ENCODE peak calls at places on chromosome 22, in six cellular contexts. T, X, K, B, E and D are unnamed samples.

GRCh38 chr22:42368379-42369249 is 63.6 kb downstream of the NFAM1 start:
- DNase-seq in T (no peak), X (peak), K (peak), B (peak), E (peak), D (no peak)

GRCh38 chr22:37897805-37898204 is 8.3 kb upstream of the MICALL1 start:
- DNase-seq in T (no peak), X (no peak), K (no peak), B (no peak), E (no peak), D (no peak)

GRCh38 chr22:24727218-24727851 is 47.2 kb downstream of the PIWIL3 start:
- DNase-seq in T (peak), X (peak), K (no peak), B (no peak), E (no peak), D (no peak)

GRCh38 chr22:30251661-30252226 is 5.2 kb upstream of the LIF start:
- DNase-seq in T (peak), X (peak), K (no peak), B (no peak), E (no peak), D (no peak)

GRCh38 chr22:35424761-35425160 is 24.8 kb downstream of the MCM5 start:
- DNase-seq in T (no peak), X (no peak), K (no peak), B (no peak), E (no peak), D (no peak)

GRCh38 chr22:48351376-48352085 is 1476.1 kb downstream of the BRD1 start:
- DNase-seq in T (no peak), X (no peak), K (no peak), B (no peak), E (no peak), D (no peak)

GRCh38 chr22:48517039-48518030 is 1310.3 kb downstream of the BRD1 start:
- DNase-seq in T (no peak), X (peak), K (no peak), B (peak), E (no peak), D (no peak)

GRCh38 chr22:50027639-50028537 is 15.3 kb upstream of the IL17REL start:
- DNase-seq in T (peak), X (peak), K (no peak), B (no peak), E (peak), D (no peak)

GRCh38 chr22:23094695-23095466 is 24.6 kb downstream of the GNAZ start:
- DNase-seq in T (no peak), X (no peak), K (no peak), B (peak), E (no peak), D (no peak)

GRCh38 chr22:32475428-32476010 is 908 bp downstream of the FBXO7 start:
- DNase-seq in T (peak), X (peak), K (no peak), B (peak), E (peak), D (no peak)

GRCh38 chr22:23121026-23121823 is 20.6 kb downstream of the RSPH14 start:
- DNase-seq in T (peak), X (no peak), K (no peak), B (no peak), E (no peak), D (no peak)

GRCh38 chr22:49077586-49077985 is 750.1 kb downstream of the BRD1 start:
- DNase-seq in T (no peak), X (no peak), K (no peak), B (no peak), E (no peak), D (no peak)

GRCh38 chr22:35192121-35192918 is 65.0 kb upstream of the HMGXB4 start:
- DNase-seq in T (peak), X (no peak), K (no peak), B (no peak), E (no peak), D (no peak)

GRCh38 chr22:24529898-24530297 is 25.0 kb downstream of the GUCD1 start:
- DNase-seq in T (no peak), X (no peak), K (no peak), B (no peak), E (no peak), D (no peak)

GRCh38 chr22:35312198-35313059 is 12.7 kb downstream of the TOM1 start:
- DNase-seq in T (peak), X (peak), K (no peak), B (no peak), E (no peak), D (no peak)

GRCh38 chr22:18116634-18117033 is 6.0 kb downstream of the TUBA8 start:
- DNase-seq in T (no peak), X (no peak), K (no peak), B (no peak), E (no peak), D (no peak)

GRCh38 chr22:29636751-29637150 is 33.3 kb downstream of the NF2 start:
- DNase-seq in T (no peak), X (no peak), K (no peak), B (no peak), E (no peak), D (no peak)

GRCh38 chr22:31749636-31750364 is at the start of gene PRR14L:
- DNase-seq in T (peak), X (peak), K (peak), B (peak), E (peak), D (peak)

GRCh38 chr22:33036881-33037280 is 21.3 kb downstream of the SYN3 start:
- DNase-seq in T (no peak), X (no peak), K (no peak), B (no peak), E (no peak), D (no peak)

GRCh38 chr22:48256776-48257689 is 1494.6 kb downstream of the TBC1D22A start:
- DNase-seq in T (no peak), X (no peak), K (no peak), B (no peak), E (no peak), D (no peak)

GRCh38 chr22:30078320-30079311 is 1.6 kb upstream of the HORMAD2 start:
- DNase-seq in T (no peak), X (no peak), K (no peak), B (no peak), E (no peak), D (no peak)

GRCh38 chr22:31969789-31970489 is 25.6 kb downstream of the YWHAH start:
- DNase-seq in T (peak), X (peak), K (peak), B (peak), E (peak), D (peak)

GRCh38 chr22:39972656-39973055 is 12.5 kb downstream of the TMA7B start:
- DNase-seq in T (no peak), X (no peak), K (no peak), B (no peak), E (no peak), D (no peak)
- TF ChIP-seq CTCF in T (no peak), X (no peak), K (no peak), B (no peak), E (no peak), D (no peak)

GRCh38 chr22:47064416-47064815 is 302.0 kb downstream of the TBC1D22A start:
- DNase-seq in T (no peak), X (no peak), K (no peak), B (no peak), E (peak), D (no peak)
- TF ChIP-seq CTCF in T (no peak), X (no peak), K (no peak), B (peak), E (peak), D (no peak)

DNA sequence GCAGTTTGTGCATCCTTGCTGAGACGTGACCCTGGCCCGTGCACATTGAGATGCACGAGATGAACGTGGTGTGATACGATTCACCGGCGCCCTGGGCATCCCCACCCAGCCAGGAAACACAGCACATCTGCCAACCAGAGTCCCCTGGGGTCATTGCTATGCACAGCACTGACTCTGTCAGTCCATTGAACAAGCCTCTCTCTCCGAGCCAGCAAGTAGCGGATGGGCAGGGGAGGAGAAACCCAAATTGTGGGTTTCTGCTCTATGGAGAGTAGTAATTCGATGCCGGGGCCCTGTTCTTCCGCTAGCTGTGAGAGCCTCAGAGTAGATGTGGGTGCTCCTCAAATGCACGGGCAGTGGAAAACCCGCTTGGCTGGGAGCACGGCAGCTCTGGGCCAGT is 85.1 kb downstream of the ARHGAP8 start:
- DNase-seq in T (no peak), X (no peak), K (no peak), B (no peak), E (no peak), D (no peak)
- TF ChIP-seq CTCF in T (no peak), X (no peak), K (no peak), B (no peak), E (no peak), D (no peak)

GRCh38 chr22:25741692-25742626 is at the start of gene MYO18B:
- DNase-seq in T (no peak), X (no peak), K (no peak), B (no peak), E (no peak), D (no peak)

GRCh38 chr22:25736378-25737011 is 5.5 kb upstream of the MYO18B start:
- DNase-seq in T (no peak), X (no peak), K (no peak), B (no peak), E (no peak), D (no peak)

GRCh38 chr22:25735657-25736056 is 6.3 kb upstream of the MYO18B start:
- DNase-seq in T (no peak), X (no peak), K (no peak), B (no peak), E (no peak), D (no peak)

GRCh38 chr22:25742918-25743708 is 1.1 kb downstream of the MYO18B start:
- DNase-seq in T (no peak), X (no peak), K (no peak), B (no peak), E (no peak), D (no peak)

GRCh38 chr22:25739659-25740344 is 2.2 kb upstream of the MYO18B start:
- DNase-seq in T (no peak), X (no peak), K (no peak), B (no peak), E (no peak), D (no peak)
- TF ChIP-seq CTCF in T (no peak), X (no peak), K (no peak), B (no peak), E (no peak), D (no peak)